ENCODE peak calls at places on chromosomes 4 and X, in five cellular contexts. One of them, this sample, is unnamed.

GRCh38 chrX:69018416-69019072 is 146.7 kb downstream of the PJA1 start:
- DNase-seq in MCF 10A: no peak
- DNase-seq in activated T-cell treated with anti-CD3 and anti-CD28 coated beads for 1 hour: no peak
- DNase-seq in NCI-H2029 treated with DMSO at 0.1 percent for 48 hours: no peak
- DNase-seq in NCI-H345: no peak
- DNase-seq in this sample: no peak

GRCh38 chr4:1243451-1244080 is 5.4 kb downstream of the CTBP1 start:
- DNase-seq in MCF 10A: no peak
- DNase-seq in activated T-cell treated with anti-CD3 and anti-CD28 coated beads for 1 hour: no peak
- DNase-seq in NCI-H2029 treated with DMSO at 0.1 percent for 48 hours: no peak
- DNase-seq in NCI-H345: no peak
- DNase-seq in this sample: no peak

GRCh38 chrX:130171446-130172126 is at the start of gene RAB33A:
- DNase-seq in MCF 10A: no peak
- DNase-seq in activated T-cell treated with anti-CD3 and anti-CD28 coated beads for 1 hour: peak
- DNase-seq in NCI-H2029 treated with DMSO at 0.1 percent for 48 hours: no peak
- DNase-seq in NCI-H345: peak
- DNase-seq in this sample: peak

GRCh38 chr4:72918362-72918761 is 151.2 kb downstream of the COX18 start:
- DNase-seq in MCF 10A: no peak
- DNase-seq in activated T-cell treated with anti-CD3 and anti-CD28 coated beads for 1 hour: no peak
- DNase-seq in NCI-H2029 treated with DMSO at 0.1 percent for 48 hours: no peak
- DNase-seq in NCI-H345: no peak
- DNase-seq in this sample: no peak

GRCh38 chr4:2241410-2242353 is at the start of the genes HAUS3 and POLN:
- DNase-seq in MCF 10A: peak
- DNase-seq in activated T-cell treated with anti-CD3 and anti-CD28 coated beads for 1 hour: peak
- DNase-seq in NCI-H2029 treated with DMSO at 0.1 percent for 48 hours: peak
- DNase-seq in NCI-H345: peak
- DNase-seq in this sample: peak

GRCh38 chrX:71301195-71301924 is at the start of gene ITGB1BP2:
- DNase-seq in MCF 10A: no peak
- DNase-seq in activated T-cell treated with anti-CD3 and anti-CD28 coated beads for 1 hour: no peak
- DNase-seq in NCI-H2029 treated with DMSO at 0.1 percent for 48 hours: no peak
- DNase-seq in NCI-H345: no peak
- DNase-seq in this sample: no peak

GRCh38 chr4:109229028-109229427 is 73.4 kb downstream of the COL25A1 start:
- DNase-seq in MCF 10A: no peak
- DNase-seq in activated T-cell treated with anti-CD3 and anti-CD28 coated beads for 1 hour: no peak
- DNase-seq in NCI-H2029 treated with DMSO at 0.1 percent for 48 hours: no peak
- DNase-seq in NCI-H345: no peak
- DNase-seq in this sample: no peak

GRCh38 chr4:55004831-55005230 is 120.6 kb downstream of the KDR start:
- DNase-seq in MCF 10A: no peak
- DNase-seq in activated T-cell treated with anti-CD3 and anti-CD28 coated beads for 1 hour: no peak
- DNase-seq in NCI-H2029 treated with DMSO at 0.1 percent for 48 hours: no peak
- DNase-seq in NCI-H345: no peak
- DNase-seq in this sample: no peak

GRCh38 chr4:40369437-40370278 is 34.5 kb downstream of the CHRNA9 start:
- DNase-seq in MCF 10A: no peak
- DNase-seq in activated T-cell treated with anti-CD3 and anti-CD28 coated beads for 1 hour: no peak
- DNase-seq in NCI-H2029 treated with DMSO at 0.1 percent for 48 hours: no peak
- DNase-seq in NCI-H345: no peak
- DNase-seq in this sample: no peak

GRCh38 chr4:95610170-95610569 is 61.4 kb upstream of the UNC5C start:
- DNase-seq in MCF 10A: no peak
- DNase-seq in activated T-cell treated with anti-CD3 and anti-CD28 coated beads for 1 hour: no peak
- DNase-seq in NCI-H2029 treated with DMSO at 0.1 percent for 48 hours: no peak
- DNase-seq in NCI-H345: no peak
- DNase-seq in this sample: no peak

GRCh38 chr4:166896254-166896653 is 338.0 kb downstream of the SPOCK3 start:
- DNase-seq in MCF 10A: no peak
- DNase-seq in activated T-cell treated with anti-CD3 and anti-CD28 coated beads for 1 hour: no peak
- DNase-seq in NCI-H2029 treated with DMSO at 0.1 percent for 48 hours: no peak
- DNase-seq in NCI-H345: no peak
- DNase-seq in this sample: no peak

GRCh38 chrX:71366674-71367256 is 608 bp downstream of the TAF1 start:
- DNase-seq in MCF 10A: peak
- DNase-seq in activated T-cell treated with anti-CD3 and anti-CD28 coated beads for 1 hour: peak
- DNase-seq in NCI-H2029 treated with DMSO at 0.1 percent for 48 hours: no peak
- DNase-seq in NCI-H345: no peak
- DNase-seq in this sample: no peak

GRCh38 chrX:2837961-2838360 is 9.2 kb downstream of the GYG2 start:
- DNase-seq in MCF 10A: no peak
- DNase-seq in activated T-cell treated with anti-CD3 and anti-CD28 coated beads for 1 hour: no peak
- DNase-seq in NCI-H2029 treated with DMSO at 0.1 percent for 48 hours: no peak
- DNase-seq in NCI-H345: no peak
- DNase-seq in this sample: no peak

GRCh38 chr4:85039526-85039925 is 73.0 kb upstream of the WDFY3 start:
- DNase-seq in MCF 10A: peak
- DNase-seq in activated T-cell treated with anti-CD3 and anti-CD28 coated beads for 1 hour: no peak
- DNase-seq in NCI-H2029 treated with DMSO at 0.1 percent for 48 hours: no peak
- DNase-seq in NCI-H345: no peak
- DNase-seq in this sample: no peak

GRCh38 chr4:113919611-113920010 is 59.8 kb downstream of the ARSJ start:
- DNase-seq in MCF 10A: peak
- DNase-seq in activated T-cell treated with anti-CD3 and anti-CD28 coated beads for 1 hour: no peak
- DNase-seq in NCI-H2029 treated with DMSO at 0.1 percent for 48 hours: no peak
- DNase-seq in NCI-H345: no peak
- DNase-seq in this sample: no peak

GRCh38 chrX:126552313-126553022 is at the start of gene DCAF12L1:
- DNase-seq in MCF 10A: no peak
- DNase-seq in activated T-cell treated with anti-CD3 and anti-CD28 coated beads for 1 hour: no peak
- DNase-seq in NCI-H2029 treated with DMSO at 0.1 percent for 48 hours: no peak
- DNase-seq in NCI-H345: no peak
- DNase-seq in this sample: no peak

GRCh38 chr4:140302151-140302859 is 71.1 kb upstream of the SCOC start:
- DNase-seq in MCF 10A: no peak
- DNase-seq in activated T-cell treated with anti-CD3 and anti-CD28 coated beads for 1 hour: no peak
- DNase-seq in NCI-H2029 treated with DMSO at 0.1 percent for 48 hours: no peak
- DNase-seq in NCI-H345: no peak
- DNase-seq in this sample: no peak

This sample was measured in CD4-positive, alpha-beta T cell.